ENCODE peak calls at places on chromosomes 11 and 22, in eight cellular contexts. I is body of pancreas, Y is upper lobe of right lung, V is uterus, E is sigmoid colon, R is PC-3, D is breast epithelium, G is pancreas. W is an unnamed sample. For H3K27me3 and H3K4me1, the result is how much of the 10 kb centered on the place peaks cover.

GRCh38 chr11:133718238-133718637 is 127.1 kb downstream of the SPATA19 start:
- DNase-seq in I (no peak), Y (no peak), V (no peak), E (no peak), R (no peak), D (no peak), G (no peak), W (peak)

GRCh38 chr11:33989461-33989860 is 62.1 kb upstream of the CAPRIN1 start:
- DNase-seq in I (no peak), Y (no peak), V (no peak), E (no peak), R (no peak), D (no peak), G (no peak), W (no peak)

GRCh38 chr11:124669193-124669592 is 4.3 kb downstream of the SIAE start:
- DNase-seq in I (peak), Y (no peak), V (peak), E (no peak), R (peak), D (no peak), G (peak), W (no peak)

GRCh38 chr22:24834845-24835570 is 29.0 kb downstream of the SGSM1 start:
- DNase-seq in I (peak), Y (no peak), V (no peak), E (no peak), R (peak), D (no peak), G (peak), W (no peak)

GRCh38 chr11:46326813-46327416 is 20.3 kb upstream of the DGKZ start:
- DNase-seq in I (no peak), Y (no peak), V (no peak), E (no peak), R (no peak), D (no peak), G (no peak), W (no peak)

GRCh38 chr11:18394928-18395734 is 768 bp downstream of the LDHA start:
- DNase-seq in I (peak), Y (no peak), V (peak), E (no peak), R (no peak), D (no peak), G (peak), W (no peak)

GRCh38 chr11:91081440-91082088 is 858.7 kb upstream of the CHORDC1 start:
- DNase-seq in I (no peak), Y (no peak), V (no peak), E (peak), R (peak), D (no peak), G (no peak), W (no peak)

GRCh38 chr11:130915556-130916237 is 582 bp downstream of the SNX19 start:
- DNase-seq in I (peak), Y (no peak), V (no peak), E (no peak), R (no peak), D (no peak), G (no peak), W (no peak)

GRCh38 chr11:96706761-96707160 is 316.9 kb downstream of the JRKL start:
- DNase-seq in I (no peak), Y (no peak), V (no peak), E (no peak), R (peak), D (no peak), G (no peak), W (no peak)

GRCh38 chr11:94130589-94131362 is 2.1 kb downstream of the PANX1 start:
- DNase-seq in I (no peak), Y (no peak), V (peak), E (no peak), R (peak), D (no peak), G (no peak), W (no peak)

GRCh38 chr11:91156041-91156440 is 933.2 kb upstream of the CHORDC1 start:
- DNase-seq in I (no peak), Y (no peak), V (no peak), E (no peak), R (peak), D (no peak), G (no peak), W (no peak)

GRCh38 chr11:114482114-114482513 is 42.8 kb downstream of the REXO2 start:
- DNase-seq in I (no peak), Y (no peak), V (no peak), E (no peak), R (no peak), D (no peak), G (no peak), W (no peak)

GRCh38 chr22:43789452-43789851 is 22.7 kb downstream of the EFCAB6 start:
- DNase-seq in I (peak), Y (no peak), V (peak), E (peak), R (peak), D (no peak), G (no peak), W (peak)

GRCh38 chr11:35943761-35944502 is at the start of gene LDLRAD3:
- DNase-seq in I (peak), Y (peak), V (peak), E (peak), R (peak), D (peak), G (peak), W (peak)

GRCh38 chr11:100791873-100792272 is 104.8 kb downstream of the ARHGAP42 start:
- DNase-seq in I (no peak), Y (no peak), V (no peak), E (no peak), R (peak), D (no peak), G (no peak), W (no peak)

GRCh38 chr22:31128156-31128555 is 5.4 kb downstream of the INPP5J start:
- DNase-seq in I (no peak), Y (no peak), V (no peak), E (no peak), R (no peak), D (no peak), G (no peak), W (no peak)

GRCh38 chr11:66291303-66291705 is 390 bp upstream of the TMEM151A start:
- DNase-seq in I (no peak), Y (no peak), V (no peak), E (no peak), R (no peak), D (no peak), G (no peak), W (no peak)
- H3K27me3 ChIP-seq in I (under half), Y (under half), V (under half), E (half or more), R (under half), D (under half), G (under half), W (under half)

GRCh38 chr11:79461144-79461543 is 20.3 kb upstream of the TENM4 start:
- DNase-seq in I (no peak), Y (no peak), V (no peak), E (no peak), R (peak), D (no peak), G (no peak), W (no peak)
- TF ChIP-seq CTCF in I (peak), Y (peak), V (no peak), E (no peak), R (peak), D (no peak), G (peak), W (no peak)

GRCh38 chr11:842370-843002 is at the start of the genes POLR2L and TSPAN4:
- DNase-seq in I (peak), Y (peak), V (peak), E (peak), R (peak), D (peak), G (peak), W (no peak)
- H3K4me1 ChIP-seq in I (half or more), Y (under half), V (under half), E (half or more), R (under half), D (under half), G (under half), W (half or more)

GRCh38 chr11:69770525-69770924 is 4.6 kb downstream of the FGF4 start:
- DNase-seq in I (no peak), Y (no peak), V (no peak), E (no peak), R (no peak), D (no peak), G (no peak), W (no peak)
- H3K27me3 ChIP-seq in I (under half), Y (half or more), V (under half), E (half or more), R (under half), D (half or more), G (under half), W (under half)

W was measured in vagina.